ENCODE peak calls at places on chromosomes 3 and 15, in six cellular contexts. L is fibroblast of pulmonary artery, S is astrocyte of the spinal cord, B is neuronal stem cell, R is T follicular helper cell, X is SW480. Y is an unnamed sample.

GRCh38 chr3:190108789-190109188 is 11.9 kb downstream of the P3H2 start:
- DNase-seq in L (peak; percentile 50), S (no peak), B (no peak), R (no peak), X (no peak), Y (no peak)

GRCh38 chr3:52244061-52244628 is 1.4 kb upstream of the PPM1M start:
- DNase-seq in L (peak; percentile 44), S (no peak), B (no peak), R (no peak), X (no peak), Y (peak; percentile 94)

GRCh38 chr3:124775776-124776336 is 45.6 kb downstream of the UMPS start:
- DNase-seq in L (no peak), S (no peak), B (no peak), R (no peak), X (no peak), Y (no peak)

GRCh38 chr3:135218304-135218703 is 423.2 kb downstream of the EPHB1 start:
- DNase-seq in L (no peak), S (no peak), B (no peak), R (no peak), X (no peak), Y (no peak)

GRCh38 chr15:92118162-92118935 is 264.8 kb downstream of the SLCO3A1 start:
- DNase-seq in L (no peak), S (peak; percentile 22), B (no peak), R (no peak), X (no peak), Y (no peak)

GRCh38 chr3:187889601-187890404 is 144.5 kb upstream of the BCL6 start:
- DNase-seq in L (peak; percentile 9), S (no peak), B (no peak), R (no peak), X (peak; percentile 18), Y (no peak)

GRCh38 chr15:64461577-64462162 is 1.3 kb downstream of the ZNF609 start:
- DNase-seq in L (peak; percentile 49), S (no peak), B (peak; percentile 64), R (no peak), X (no peak), Y (no peak)

GRCh38 chr3:152835311-152836102 is 576 bp downstream of the P2RY1 start:
- DNase-seq in L (peak; percentile 75), S (peak; percentile 69), B (peak; percentile 66), R (no peak), X (peak; percentile 42), Y (peak; percentile 9)

GRCh38 chr15:63476229-63476632 is 28.2 kb upstream of the USP3 start:
- DNase-seq in L (peak; percentile 95), S (peak; percentile 95), B (no peak), R (no peak), X (peak; percentile 69), Y (peak; percentile 83)

GRCh38 chr15:40328176-40328575 is 4.7 kb downstream of the INAFM2 start:
- DNase-seq in L (peak; percentile 69), S (peak; percentile 46), B (no peak), R (no peak), X (peak; percentile 33), Y (no peak)

GRCh38 chr3:68996356-68996995 is 17.0 kb downstream of the EOGT start:
- DNase-seq in L (peak; percentile 24), S (peak; percentile 61), B (no peak), R (no peak), X (no peak), Y (no peak)

GRCh38 chr3:189758186-189758585 is 127.0 kb downstream of the TP63 start:
- DNase-seq in L (no peak), S (no peak), B (no peak), R (no peak), X (no peak), Y (no peak)

GRCh38 chr3:107699682-107700081 is 176.9 kb downstream of the BBX start:
- DNase-seq in L (no peak), S (peak; percentile 37), B (no peak), R (no peak), X (no peak), Y (peak; percentile 41)

GRCh38 chr3:120344349-120344748 is 4.8 kb downstream of the LRRC58 start:
- DNase-seq in L (peak; percentile 12), S (peak; percentile 22), B (no peak), R (no peak), X (peak; percentile 95), Y (peak; percentile 83)

GRCh38 chr3:40970067-40970466 is 229.2 kb upstream of the CTNNB1 start:
- DNase-seq in L (no peak), S (no peak), B (no peak), R (no peak), X (no peak), Y (peak; percentile 63)

GRCh38 chr3:73623996-73624362 is 762 bp downstream of the PDZRN3 start:
- DNase-seq in L (peak; percentile 70), S (peak; percentile 73), B (no peak), R (no peak), X (no peak), Y (peak; percentile 53)

GRCh38 chr3:123636431-123636841 is 51.6 kb upstream of the HACD2 start:
- DNase-seq in L (no peak), S (no peak), B (peak; percentile 69), R (no peak), X (no peak), Y (no peak)

GRCh38 chr3:33187368-33187634 is 31.3 kb downstream of the SUSD5 start:
- DNase-seq in L (peak; percentile 9), S (peak; percentile 64), B (no peak), R (no peak), X (no peak), Y (peak; percentile 23)

GRCh38 chr3:134480546-134480945 is 5.2 kb downstream of the ANAPC13 start:
- DNase-seq in L (no peak), S (no peak), B (no peak), R (no peak), X (no peak), Y (no peak)

Y was measured in RPMI7951.